ENCODE peak calls at places on chromosome 17, in four cellular contexts. B, M, N and H are unnamed samples.

GRCh38 chr17:60165976-60166375 is 16.2 kb downstream of the CA4 start:
- DNase-seq in B (no peak), N (peak; percentile 69), M (no peak), H (peak; percentile 89)

GRCh38 chr17:9270921-9271320 is 249.6 kb downstream of the NTN1 start:
- DNase-seq in N (no peak), B (no peak), M (no peak), H (no peak)

GRCh38 chr17:63699638-63700527 is at the start of gene LIMD2:
- DNase-seq in N (peak; percentile 66), M (no peak), B (no peak), H (no peak)

GRCh38 chr17:72587773-72588511 is 467.1 kb downstream of the SOX9 start:
- DNase-seq in M (peak; percentile 64), B (no peak), N (no peak), H (no peak)

GRCh38 chr17:80925668-80926067 is 66.0 kb upstream of the CHMP6 start:
- DNase-seq in B (no peak), M (no peak), N (no peak), H (no peak)

GRCh38 chr17:28518578-28518977 is 12.4 kb downstream of the FOXN1 start:
- DNase-seq in N (no peak), M (no peak), B (no peak), H (no peak)

GRCh38 chr17:80725532-80725931 is 180.9 kb downstream of the RPTOR start:
- DNase-seq in B (no peak), N (no peak), M (no peak), H (no peak)

GRCh38 chr17:58783380-58783779 is 27.7 kb downstream of the PPM1E start:
- DNase-seq in M (no peak), N (no peak), B (no peak), H (no peak)

GRCh38 chr17:67834634-67835033 is 9.3 kb downstream of the BPTF start:
- DNase-seq in B (no peak), N (no peak), M (no peak), H (no peak)

GRCh38 chr17:29210879-29211278 is 30.7 kb upstream of the MYO18A start:
- DNase-seq in M (peak; percentile 73), B (no peak), N (no peak), H (no peak)

GRCh38 chr17:2262146-2262587 is 41.4 kb downstream of the SMG6 start:
- DNase-seq in N (no peak), M (peak; percentile 87), B (no peak), H (no peak)

GRCh38 chr17:27494192-27495091 is 38.2 kb downstream of the KSR1 start:
- DNase-seq in M (peak; percentile 42), B (no peak), N (peak; percentile 87), H (no peak)

GRCh38 chr17:29949708-29950107 is 8.3 kb downstream of the EFCAB5 start:
- DNase-seq in M (no peak), N (no peak), B (no peak), H (no peak)

GRCh38 chr17:55296699-55297098 is 31.9 kb downstream of the HLF start:
- DNase-seq in N (no peak), M (no peak), B (no peak), H (no peak)

GRCh38 chr17:19958023-19958422 is 19.6 kb downstream of the AKAP10 start:
- DNase-seq in B (no peak), M (peak; percentile 96), N (no peak), H (no peak)

GRCh38 chr17:38746893-38747384 is 1.2 kb downstream of the PCGF2 start:
- DNase-seq in M (no peak), B (no peak), N (no peak), H (no peak)

GRCh38 chr17:76751416-76751993 is 13.6 kb downstream of the MFSD11 start:
- DNase-seq in B (no peak), M (no peak), N (no peak), H (no peak)

GRCh38 chr17:40935624-40936023 is 1.8 kb downstream of the KRT23 start:
- DNase-seq in B (no peak), M (peak; percentile 67), N (no peak), H (no peak)

GRCh38 chr17:81537856-81538555 is 9.8 kb downstream of the FSCN2 start:
- DNase-seq in B (no peak), N (no peak), M (no peak), H (no peak)

GRCh38 chr17:31721291-31722025 is 137.6 kb downstream of the COPRS start:
- DNase-seq in N (no peak), M (peak; percentile 26), B (no peak), H (no peak)

GRCh38 chr17:77952368-77952767 is 6.1 kb upstream of the TNRC6C start:
- DNase-seq in N (no peak), M (no peak), B (no peak), H (no peak)

GRCh38 chr17:57480438-57481196 is 224.3 kb downstream of the MSI2 start:
- DNase-seq in M (peak; percentile 72), B (no peak), N (no peak), H (no peak)

GRCh38 chr17:66791337-66791736 is 43.6 kb upstream of the CACNG5 start:
- DNase-seq in B (no peak), N (no peak), M (no peak), H (no peak)

GRCh38 chr17:30716461-30717289 is 107.8 kb downstream of the CRLF3 start:
- DNase-seq in N (no peak), B (no peak), M (peak; percentile 16), H (no peak)

GRCh38 chr17:35725917-35726608 is 5.4 kb upstream of the RASL10B start:
- DNase-seq in N (no peak), B (no peak), M (no peak), H (no peak)

GRCh38 chr17:79628861-79629547 is 18.2 kb upstream of the RBFOX3 start:
- DNase-seq in M (no peak), B (no peak), N (peak; percentile 13), H (peak; percentile 54)

GRCh38 chr17:81967533-81968395 is 6.8 kb upstream of the NOTUM start:
- DNase-seq in M (peak; percentile 32), N (peak; percentile 81), B (no peak), H (no peak)

GRCh38 chr17:46108550-46109110 is 84.6 kb downstream of the KANSL1 start:
- DNase-seq in N (no peak), M (no peak), B (no peak), H (no peak)

GRCh38 chr17:41505007-41505835 is at the start of gene KRT13:
- DNase-seq in M (no peak), N (no peak), B (no peak), H (no peak)

GRCh38 chr17:81400154-81400938 is 5.1 kb downstream of the BAHCC1 start:
- DNase-seq in M (peak; percentile 60), N (peak; percentile 56), B (no peak), H (no peak)

GRCh38 chr17:40020146-40020545 is 4.9 kb downstream of the CSF3 start:
- DNase-seq in N (no peak), M (no peak), B (no peak), H (no peak)

GRCh38 chr17:10687497-10687896 is 9.8 kb downstream of the SCO1 start:
- DNase-seq in N (no peak), M (no peak), B (no peak), H (no peak)

GRCh38 chr17:2395258-2396170 is 5.3 kb downstream of the MNT start:
- DNase-seq in N (no peak), M (peak; percentile 58), B (no peak), H (no peak)

GRCh38 chr17:55768946-55769624 is 18.2 kb downstream of the PCTP start:
- DNase-seq in B (no peak), M (peak; percentile 24), N (no peak), H (no peak)

GRCh38 chr17:80758793-80759673 is 214.4 kb downstream of the RPTOR start:
- DNase-seq in N (no peak), B (no peak), M (peak; percentile 39), H (no peak)

DNA sequence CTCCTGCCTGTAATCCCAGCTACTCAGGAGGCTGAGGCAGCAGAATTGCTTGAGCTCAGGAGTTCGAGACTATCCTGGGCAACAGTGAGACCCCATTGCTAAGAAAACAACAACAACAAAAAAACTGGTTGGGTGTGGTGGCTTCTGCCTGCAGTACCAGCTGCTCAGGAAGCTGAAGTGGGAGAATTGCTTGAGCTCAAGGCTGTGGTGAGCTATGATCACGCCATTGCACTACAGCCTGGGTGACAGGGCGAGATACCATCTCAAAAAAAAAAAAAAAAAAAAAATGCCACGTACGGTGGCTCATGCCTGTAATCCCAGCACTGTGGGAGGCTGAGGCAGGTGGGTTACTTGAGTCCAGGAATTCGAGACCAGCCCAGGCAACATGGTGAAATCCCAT is 34.1 kb downstream of the NME2 start:
- DNase-seq in N (no peak), M (no peak), B (no peak), H (no peak)
- H3K36me3 ChIP-seq in N (peaks cover 98% of the 10 kb centered on the region), M (peaks cover 35% of the 10 kb centered on the region), B (peaks cover 99% of the 10 kb centered on the region), H (peaks cover 78% of the 10 kb centered on the region)

DNA sequence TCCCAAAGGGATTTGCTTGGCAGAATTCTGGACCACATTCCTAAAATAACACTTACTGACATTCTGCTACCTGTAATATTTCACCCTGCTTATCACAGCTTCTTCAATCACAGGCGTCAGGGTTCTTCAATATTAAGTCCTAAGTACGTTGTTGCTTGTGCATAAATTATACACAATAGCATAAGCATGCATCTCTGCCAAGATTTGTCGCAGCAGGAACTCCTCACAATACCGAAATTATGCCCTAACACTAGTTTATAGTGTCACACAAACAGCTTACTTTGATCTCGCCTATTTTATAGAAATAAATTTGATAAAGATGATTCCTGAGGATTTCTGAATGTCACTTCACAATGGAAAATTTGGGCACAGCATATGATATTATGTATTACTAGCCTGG is 48.8 kb downstream of the UBE2G1 start:
- DNase-seq in B (no peak), M (no peak), N (no peak), H (no peak)
- H3K36me3 ChIP-seq in B (no peaks in the 10 kb centered on the region), M (no peaks in the 10 kb centered on the region), N (no peaks in the 10 kb centered on the region), H (no peaks in the 10 kb centered on the region)

GRCh38 chr17:4045477-4045876 is 81.2 kb upstream of the ATP2A3 start:
- DNase-seq in M (no peak), B (no peak), N (no peak), H (no peak)
- H3K36me3 ChIP-seq in M (peaks cover 43% of the 10 kb centered on the region), B (peaks cover 100% of the 10 kb centered on the region), N (peaks cover 100% of the 10 kb centered on the region), H (peaks cover 1% of the 10 kb centered on the region)

GRCh38 chr17:17181666-17182600 is 24.2 kb downstream of the PLD6 start:
- DNase-seq in N (no peak), B (no peak), M (no peak), H (no peak)

GRCh38 chr17:17182601-17183136 is 23.5 kb downstream of the PLD6 start:
- DNase-seq in B (no peak), N (no peak), M (no peak), H (no peak)

GRCh38 chr17:17186051-17186450 is 20.1 kb downstream of the PLD6 start:
- DNase-seq in B (no peak), N (peak; percentile 29), M (peak; percentile 12), H (no peak)

GRCh38 chr17:17180741-17181525 is 25.2 kb downstream of the PLD6 start:
- DNase-seq in M (no peak), B (no peak), N (no peak), H (no peak)

DNA sequence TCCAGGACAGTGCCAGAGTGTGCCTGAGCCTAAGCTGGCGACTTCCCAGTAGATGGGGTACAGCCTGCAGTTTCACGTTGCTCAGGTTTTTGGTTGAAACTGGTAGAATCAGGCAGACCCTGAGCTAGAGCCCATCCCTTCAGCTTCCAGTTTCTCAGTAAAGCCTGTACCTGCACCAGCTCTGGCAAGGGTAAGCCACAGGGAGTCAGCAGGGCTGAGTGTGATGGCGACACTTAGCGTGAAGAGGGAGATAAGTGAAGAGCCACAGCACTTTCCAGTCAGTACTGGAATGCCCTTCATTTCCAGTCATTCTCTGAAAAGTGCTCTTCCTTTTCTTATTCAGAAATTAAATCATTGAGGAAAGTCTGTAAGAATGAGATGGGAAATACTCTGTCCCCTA is 22.4 kb downstream of the PLD6 start:
- DNase-seq in N (no peak), B (no peak), M (no peak), H (no peak)
- H3K36me3 ChIP-seq in N (peaks cover 86% of the 10 kb centered on the region), B (peaks cover 82% of the 10 kb centered on the region), M (peaks cover 52% of the 10 kb centered on the region), H (peaks cover 71% of the 10 kb centered on the region)

GRCh38 chr17:13046361-13046760 is 28.5 kb upstream of the ELAC2 start:
- DNase-seq in N (no peak), M (no peak), B (no peak), H (no peak)
- H3K36me3 ChIP-seq in N (no peaks in the 10 kb centered on the region), M (no peaks in the 10 kb centered on the region), B (no peaks in the 10 kb centered on the region), H (no peaks in the 10 kb centered on the region)